ENCODE peak calls at places on chromosomes 13 and 19, in seven cellular contexts. I is stomach, B is HepG2, Y is upper lobe of left lung, E is GM23338, W is transverse colon, J is HCT116. F is an unnamed sample. For H3K4me1, the result is how much of the 10 kb centered on the place peaks cover.

GRCh38 chr19:10292789-10293636 is 3.3 kb downstream of the ICAM5 start:
- DNase-seq in I (no peak), B (no peak), Y (peak), E (peak), W (peak), J (no peak), F (no peak)

GRCh38 chr19:6393982-6394412 is 1.0 kb upstream of the GTF2F1 start:
- DNase-seq in I (no peak), B (no peak), Y (no peak), E (no peak), W (peak), J (no peak), F (no peak)

GRCh38 chr13:110716235-110716505 is 2.7 kb downstream of the ING1 start:
- DNase-seq in I (peak), B (peak), Y (peak), E (peak), W (peak), J (no peak), F (no peak)

GRCh38 chr19:15371786-15372380 is 7.7 kb downstream of the AKAP8 start:
- DNase-seq in I (no peak), B (no peak), Y (no peak), E (no peak), W (no peak), J (no peak), F (peak)

GRCh38 chr13:33033361-33033812 is 17.2 kb downstream of the KL start:
- DNase-seq in I (no peak), B (no peak), Y (peak), E (peak), W (no peak), J (no peak), F (no peak)

GRCh38 chr13:26476111-26476743 is 81.3 kb upstream of the WASF3 start:
- DNase-seq in I (no peak), B (peak), Y (no peak), E (peak), W (no peak), J (no peak), F (no peak)

GRCh38 chr13:113759525-113760137 is 605 bp downstream of the TMEM255B start:
- DNase-seq in I (peak), B (no peak), Y (peak), E (peak), W (no peak), J (no peak), F (peak)

GRCh38 chr13:110412132-110412912 is 105.2 kb downstream of the COL4A2 start:
- DNase-seq in I (peak), B (peak), Y (peak), E (peak), W (peak), J (peak), F (peak)

GRCh38 chr13:84845875-84846619 is 953.2 kb downstream of the SLITRK6 start:
- DNase-seq in I (no peak), B (no peak), Y (no peak), E (no peak), W (no peak), J (no peak), F (no peak)

GRCh38 chr13:77563110-77563509 is 27.6 kb downstream of the SCEL start:
- DNase-seq in I (no peak), B (peak), Y (no peak), E (peak), W (no peak), J (no peak), F (no peak)

GRCh38 chr13:76440568-76440967 is 445.6 kb downstream of the KCTD12 start:
- DNase-seq in I (no peak), B (no peak), Y (no peak), E (no peak), W (no peak), J (no peak), F (no peak)

GRCh38 chr13:40031031-40031430 is 375.6 kb downstream of the COG6 start:
- DNase-seq in I (no peak), B (no peak), Y (no peak), E (no peak), W (no peak), J (no peak), F (no peak)

GRCh38 chr19:45184115-45184514 is 5.5 kb downstream of the BLOC1S3 start:
- DNase-seq in I (no peak), B (no peak), Y (no peak), E (no peak), W (no peak), J (no peak), F (no peak)

GRCh38 chr13:67855837-67856238 is 625.7 kb upstream of the PCDH9 start:
- DNase-seq in I (no peak), B (no peak), Y (no peak), E (no peak), W (no peak), J (no peak), F (no peak)

GRCh38 chr13:93066187-93066586 is 160.4 kb upstream of the GPC6 start:
- DNase-seq in I (no peak), B (no peak), Y (no peak), E (no peak), W (no peak), J (no peak), F (no peak)

GRCh38 chr19:45608948-45609347 is 6.9 kb upstream of the GPR4 start:
- DNase-seq in I (no peak), B (no peak), Y (no peak), E (no peak), W (no peak), J (no peak), F (no peak)

GRCh38 chr13:94115054-94115453 is 364.4 kb downstream of the DCT start:
- DNase-seq in I (no peak), B (no peak), Y (no peak), E (peak), W (no peak), J (no peak), F (no peak)

GRCh38 chr19:55554749-55555152 is 9.4 kb upstream of the SBK3 start:
- DNase-seq in I (peak), B (peak), Y (no peak), E (no peak), W (no peak), J (no peak), F (no peak)

GRCh38 chr19:511101-511841 is 4.0 kb downstream of the TPGS1 start:
- DNase-seq in I (peak), B (no peak), Y (peak), E (no peak), W (peak), J (peak), F (peak)

DNA sequence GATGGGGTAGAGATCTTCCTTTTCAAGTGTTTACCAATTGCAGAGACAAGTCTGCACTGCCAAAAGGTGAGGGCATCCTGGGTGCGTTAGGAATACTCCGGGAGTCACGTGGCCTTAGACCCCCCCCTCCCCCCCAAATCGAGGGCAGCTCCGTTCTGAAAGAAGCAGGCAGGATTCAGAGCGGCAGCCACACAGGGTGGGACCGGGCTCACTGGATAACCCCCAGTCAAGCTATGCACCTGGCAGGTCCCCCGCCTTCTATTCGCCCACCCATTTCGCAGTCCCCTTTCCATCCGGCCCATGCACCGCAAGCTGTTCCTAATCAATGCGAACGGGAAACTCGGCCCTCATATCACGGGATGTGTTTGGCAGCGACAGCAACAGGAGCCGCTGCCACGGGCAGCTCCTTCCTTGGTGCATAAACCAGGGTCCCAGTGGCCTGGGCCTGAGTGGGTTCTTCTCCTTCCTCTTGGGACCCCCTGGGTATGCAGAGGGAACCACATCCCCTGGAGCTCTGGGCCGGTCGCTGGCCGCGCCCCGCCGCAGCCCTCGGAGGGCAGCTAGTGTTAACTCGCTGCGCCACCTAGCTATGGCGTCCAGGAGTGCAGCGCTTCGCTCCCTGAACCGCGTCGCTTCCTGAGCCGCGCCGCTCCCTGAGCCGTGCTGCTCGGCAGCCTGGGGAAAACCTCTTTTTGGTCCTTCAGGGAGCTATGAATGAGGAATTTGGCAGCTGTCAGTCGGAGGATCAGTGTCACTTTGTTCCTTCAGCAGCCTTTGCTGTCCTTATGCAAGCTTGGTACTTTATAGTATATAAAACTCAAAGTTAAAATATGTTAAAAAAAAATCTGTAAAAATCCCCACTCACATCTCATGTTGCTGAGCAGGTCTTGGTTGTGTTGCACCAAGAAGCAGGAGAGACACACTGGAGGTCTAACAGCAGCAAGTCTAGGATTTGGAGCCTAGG is 41.4 kb downstream of the LYL1 start:
- DNase-seq in I (peak), B (peak), Y (peak), E (peak), W (peak), J (peak), F (peak)
- TF ChIP-seq POLR2AphosphoS5 in I (peak), B (no peak), Y (no peak), E (no peak), W (no peak), J (no peak), F (peak)

GRCh38 chr19:38877781-38878574 is at the start of gene RINL:
- DNase-seq in I (peak), B (no peak), Y (peak), E (peak), W (peak), J (no peak), F (peak)
- H3K4me1 ChIP-seq in I (under half), B (under half), Y (under half), E (under half), W (under half), J (under half), F (under half)

GRCh38 chr19:42134671-42135070 is 2.4 kb upstream of the POU2F2 start:
- DNase-seq in I (no peak), B (no peak), Y (no peak), E (no peak), W (no peak), J (no peak), F (no peak)
- TF ChIP-seq CTCF in I (no peak), B (no peak), Y (no peak), E (no peak), W (no peak), J (no peak), F (no peak)

DNA sequence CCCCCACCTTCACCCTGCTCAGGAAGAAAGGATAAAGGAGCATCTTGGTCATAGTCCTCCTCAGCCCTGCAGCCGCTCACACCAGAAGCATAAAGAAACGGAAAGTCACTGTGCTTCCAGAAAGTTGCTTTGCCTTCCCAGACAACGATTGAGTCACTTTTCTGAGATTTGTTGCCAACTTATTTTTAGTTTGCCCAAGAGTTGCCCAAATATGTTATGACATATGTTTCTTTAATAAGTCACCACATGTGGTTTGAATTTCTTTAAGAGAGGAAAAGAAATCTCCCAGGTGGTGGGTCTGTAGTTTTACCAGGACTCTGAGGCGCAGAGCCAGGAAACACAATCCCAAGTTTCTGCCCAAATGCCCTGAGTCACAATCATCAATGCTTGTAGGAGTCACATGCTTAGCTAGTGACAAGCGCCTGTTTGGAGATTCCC is 63.4 kb upstream of the LRCH1 start:
- DNase-seq in I (no peak), B (no peak), Y (no peak), E (no peak), W (no peak), J (no peak), F (no peak)
- TF ChIP-seq POLR2AphosphoS5 in I (no peak), B (no peak), Y (peak), E (no peak), W (no peak), J (no peak), F (no peak)

DNA sequence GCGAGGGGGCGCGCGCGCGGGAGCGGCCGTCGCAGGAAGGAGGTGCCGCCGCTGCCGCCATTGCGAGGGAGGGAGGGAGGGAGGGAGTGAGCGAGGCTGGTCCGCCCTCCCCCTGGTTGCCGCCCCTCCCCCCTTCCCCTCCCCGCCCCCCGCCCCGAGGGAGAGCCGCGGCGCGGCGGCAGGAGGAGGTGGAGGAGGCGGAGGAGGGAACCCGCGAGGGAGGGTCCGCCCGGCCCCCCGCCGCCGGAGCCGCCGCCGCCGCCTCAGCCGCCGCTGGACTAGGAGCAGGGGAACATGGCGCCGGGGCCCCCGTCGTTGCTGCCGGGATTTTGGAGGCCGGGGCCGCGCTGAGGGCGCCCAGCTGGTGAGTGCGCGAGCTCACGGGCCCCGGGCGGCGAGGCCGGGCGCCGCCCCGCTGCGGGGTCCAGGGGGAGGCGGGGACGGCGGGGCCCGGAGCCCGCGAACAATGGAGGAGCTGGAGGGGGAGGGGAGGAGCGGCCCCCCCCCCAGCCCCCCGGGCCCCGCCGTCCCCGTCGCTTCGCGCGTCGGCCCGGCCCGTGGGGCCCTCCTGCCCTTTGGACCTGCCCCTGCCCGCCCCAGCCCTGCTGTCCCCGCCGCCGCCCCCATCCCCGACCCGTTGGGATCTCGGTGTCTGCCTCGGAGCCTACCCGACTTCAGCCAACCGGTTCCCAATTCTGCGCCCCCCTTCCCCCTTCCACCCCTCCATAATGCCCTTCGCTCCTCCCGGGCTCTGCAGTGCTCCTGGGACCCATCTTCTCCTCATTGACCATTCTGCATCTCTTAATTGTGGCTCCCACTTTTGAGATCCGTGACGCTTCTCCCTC is at the start of gene ARHGAP35:
- DNase-seq in I (no peak), B (no peak), Y (peak), E (peak), W (peak), J (no peak), F (peak)
- H3K4me1 ChIP-seq in I (half or more), B (half or more), Y (half or more), E (under half), W (under half), J (under half), F (under half)

GRCh38 chr19:35744688-35745327 is 410 bp downstream of the U2AF1L4 start:
- DNase-seq in I (peak), B (peak), Y (peak), E (peak), W (peak), J (peak), F (peak)
- TF ChIP-seq CTCF in I (peak), B (peak), Y (peak), E (peak), W (peak), J (peak), F (no peak)

GRCh38 chr19:13007292-13008045 is 12.2 kb downstream of the NFIX start:
- DNase-seq in I (peak), B (no peak), Y (peak), E (no peak), W (no peak), J (no peak), F (no peak)
- TF ChIP-seq POLR2AphosphoS5 in I (no peak), B (no peak), Y (no peak), E (no peak), W (no peak), J (no peak), F (no peak)

GRCh38 chr13:43306364-43306763 is 283.0 kb downstream of the DNAJC15 start:
- DNase-seq in I (no peak), B (no peak), Y (no peak), E (no peak), W (no peak), J (no peak), F (no peak)
- H3K4me1 ChIP-seq in I (under half), B (under half), Y (under half), E (under half), W (under half), J (under half), F (under half)

GRCh38 chr13:87120476-87120875 is 550.7 kb upstream of the SLITRK5 start:
- DNase-seq in I (no peak), B (no peak), Y (no peak), E (no peak), W (no peak), J (no peak), F (no peak)
- TF ChIP-seq CTCF in I (no peak), B (no peak), Y (no peak), E (no peak), W (no peak), J (no peak), F (no peak)